ENCODE peak calls at places on chromosome 21, in seven cellular contexts. Z is GM04504; Y is NCI-H748 treated with DMSO at 0.1 percent for 48 hours; P is T-helper 9 cell; G is WTC11; M is activated T-helper 1 cell treated with anti-CD3 and anti-CD28 coated beads, Interleukin-2, amount 50 U/mL, for 16 hours; R is AML-193. D is an unnamed sample.

GRCh38 chr21:31185663-31186062 is 147.4 kb upstream of the KRTAP19-8 start:
- DNase-seq in Z (no peak), Y (no peak), P (no peak), G (no peak), M (no peak), R (no peak), D (no peak)

GRCh38 chr21:41615613-41616012 is 107.7 kb upstream of the TMPRSS2 start:
- DNase-seq in Z (peak), Y (no peak), P (no peak), G (no peak), M (no peak), R (no peak), D (no peak)

GRCh38 chr21:15138475-15138874 is 73.7 kb upstream of the NRIP1 start:
- DNase-seq in Z (no peak), Y (no peak), P (no peak), G (no peak), M (no peak), R (no peak), D (no peak)

GRCh38 chr21:36073181-36073580 is 3.4 kb downstream of the CBR1 start:
- DNase-seq in Z (no peak), Y (no peak), P (no peak), G (no peak), M (no peak), R (no peak), D (no peak)

GRCh38 chr21:20783611-20784010 is 214.6 kb upstream of the NCAM2 start:
- DNase-seq in Z (no peak), Y (no peak), P (no peak), G (no peak), M (no peak), R (no peak), D (no peak)

GRCh38 chr21:22791376-22791775 is 1793.2 kb downstream of the NCAM2 start:
- DNase-seq in Z (no peak), Y (peak), P (no peak), G (no peak), M (no peak), R (no peak), D (no peak)

GRCh38 chr21:17679002-17679600 is 66.4 kb upstream of the BTG3 start:
- DNase-seq in Z (peak), Y (peak), P (no peak), G (no peak), M (no peak), R (peak), D (peak)

GRCh38 chr21:45016491-45017375 is 57.6 kb upstream of the ADARB1 start:
- DNase-seq in Z (no peak), Y (no peak), P (no peak), G (peak), M (no peak), R (no peak), D (no peak)

GRCh38 chr21:44912158-44912473 is 8.6 kb downstream of the ITGB2 start:
- DNase-seq in Z (no peak), Y (no peak), P (no peak), G (no peak), M (no peak), R (no peak), D (no peak)

GRCh38 chr21:43609501-43610340 is 49.6 kb downstream of the HSF2BP start:
- DNase-seq in Z (no peak), Y (peak), P (no peak), G (no peak), M (no peak), R (no peak), D (peak)

GRCh38 chr21:45128613-45129226 is 54.3 kb downstream of the ADARB1 start:
- DNase-seq in Z (peak), Y (peak), P (peak), G (peak), M (peak), R (peak), D (peak)

GRCh38 chr21:46000731-46001641 is 19.4 kb downstream of the COL6A1 start:
- DNase-seq in Z (no peak), Y (no peak), P (no peak), G (peak), M (no peak), R (no peak), D (no peak)